ENCODE peak calls at places on chromosomes 16 and 17, in four cellular contexts. N is upper lobe of left lung, R is IMR-90, M is breast epithelium. E is an unnamed sample.

GRCh38 chr16:69936751-69937211 is 14.4 kb upstream of the CLEC18A start:
- DNase-seq in N (no peak), R (no peak), M (no peak), E (no peak)

GRCh38 chr16:30494709-30495108 is 22.2 kb downstream of the ITGAL start:
- DNase-seq in N (no peak), R (no peak), M (no peak), E (no peak)

GRCh38 chr17:36183001-36183810 is 6.8 kb upstream of the TBC1D3B start:
- DNase-seq in N (peak; percentile 86), R (peak; percentile 54), M (peak; percentile 68), E (peak; percentile 88)

GRCh38 chr17:30243568-30243967 is 8.1 kb upstream of the SLC6A4 start:
- DNase-seq in N (no peak), R (no peak), M (no peak), E (no peak)

GRCh38 chr17:1574697-1575471 is 12.3 kb upstream of the PITPNA start:
- DNase-seq in N (no peak), R (no peak), M (no peak), E (no peak)

GRCh38 chr16:73006021-73006420 is 41.9 kb downstream of the ZFHX3 start:
- DNase-seq in N (no peak), R (no peak), M (no peak), E (no peak)

GRCh38 chr17:76593964-76594363 is 8.3 kb upstream of the ST6GALNAC2 start:
- DNase-seq in N (no peak), R (no peak), M (no peak), E (no peak)

GRCh38 chr17:55420776-55421178 is 858 bp downstream of the MMD start:
- DNase-seq in N (peak; percentile 47), R (no peak), M (no peak), E (peak; percentile 92)

GRCh38 chr17:14337596-14338079 is 36.8 kb downstream of the HS3ST3B1 start:
- DNase-seq in N (no peak), R (no peak), M (no peak), E (no peak)

GRCh38 chr16:54197758-54198157 is 88.8 kb downstream of the IRX3 start:
- DNase-seq in N (no peak), R (no peak), M (no peak), E (no peak)

GRCh38 chr17:82219083-82219482 is 6.4 kb upstream of the CCDC57 start:
- DNase-seq in N (no peak), R (no peak), M (no peak), E (no peak)

GRCh38 chr17:80855968-80856862 is 135.4 kb upstream of the CHMP6 start:
- DNase-seq in N (peak; percentile 80), R (peak; percentile 100), M (peak; percentile 70), E (peak; percentile 57)

GRCh38 chr17:56821847-56822534 is 11.7 kb downstream of the C17orf67 start:
- DNase-seq in N (no peak), R (no peak), M (no peak), E (no peak)

GRCh38 chr17:74981979-74982662 is 5.3 kb upstream of the CDR2L start:
- DNase-seq in N (peak; percentile 84), R (peak; percentile 23), M (peak; percentile 60), E (peak; percentile 94)

GRCh38 chr16:85301171-85301690 is 189.0 kb upstream of the CIBAR2 start:
- DNase-seq in N (peak; percentile 35), R (no peak), M (no peak), E (no peak)

GRCh38 chr17:61324540-61324868 is 75.1 kb upstream of the TBX2 start:
- DNase-seq in N (no peak), R (peak; percentile 82), M (no peak), E (no peak)

GRCh38 chr16:23026777-23027362 is 122.4 kb downstream of the USP31 start:
- DNase-seq in N (no peak), R (peak; percentile 25), M (no peak), E (no peak)

GRCh38 chr16:84324439-84325262 is 30.0 kb downstream of the WFDC1 start:
- DNase-seq in N (no peak), R (peak; percentile 35), M (no peak), E (no peak)

GRCh38 chr17:4840893-4841242 is 7.7 kb downstream of the MINK1 start:
- DNase-seq in N (no peak), R (no peak), M (no peak), E (no peak)

GRCh38 chr16:6016530-6017184 is 919.1 kb upstream of the EEF2KMT start:
- DNase-seq in N (no peak), R (no peak), M (no peak), E (no peak)

GRCh38 chr16:19850131-19850817 is 34.4 kb downstream of the GPRC5B start:
- DNase-seq in N (no peak), R (no peak), M (no peak), E (no peak)

GRCh38 chr17:6668727-6669425 is 17.3 kb downstream of the C17orf100 start:
- DNase-seq in N (no peak), R (no peak), M (no peak), E (no peak)

GRCh38 chr16:74275031-74275636 is 21.5 kb upstream of the PSMD7 start:
- DNase-seq in N (no peak), R (peak; percentile 28), M (no peak), E (no peak)

GRCh38 chr17:69192754-69193153 is 35.9 kb downstream of the ABCA10 start:
- DNase-seq in N (no peak), R (no peak), M (no peak), E (no peak)

GRCh38 chr16:75997606-75998005 is 271.3 kb upstream of the CPHXL start:
- DNase-seq in N (no peak), R (no peak), M (no peak), E (no peak)

GRCh38 chr16:2950773-2951172 is 13.3 kb upstream of the KREMEN2 start:
- DNase-seq in N (no peak), R (no peak), M (no peak), E (no peak)

GRCh38 chr17:64457156-64457555 is 8.2 kb downstream of the MILR1 start:
- DNase-seq in N (no peak), R (peak; percentile 66), M (no peak), E (no peak)

GRCh38 chr17:50986989-50987660 is 121.0 kb upstream of the TOB1 start:
- DNase-seq in N (no peak), R (peak; percentile 79), M (no peak), E (no peak)

GRCh38 chr17:74032222-74032621 is 171.3 kb upstream of the RPL38 start:
- DNase-seq in N (no peak), R (no peak), M (no peak), E (no peak)

GRCh38 chr16:10525214-10525825 is 55.1 kb downstream of the EMP2 start:
- DNase-seq in N (no peak), R (no peak), M (no peak), E (no peak)

GRCh38 chr17:39402890-39403605 is 1.6 kb upstream of the FBXL20 start:
- DNase-seq in N (no peak), R (no peak), M (no peak), E (no peak)

GRCh38 chr17:39401412-39402278 is at the start of gene FBXL20:
- DNase-seq in N (peak; percentile 94), R (peak; percentile 84), M (peak; percentile 91), E (peak; percentile 98)

GRCh38 chr17:39400547-39401411 is 647 bp downstream of the FBXL20 start:
- DNase-seq in N (peak; percentile 26), R (no peak), M (no peak), E (peak; percentile 88)

GRCh38 chr17:39402279-39402889 is 958 bp upstream of the FBXL20 start:
- DNase-seq in N (peak; percentile 97), R (peak; percentile 94), M (peak; percentile 87), E (peak; percentile 97)

GRCh38 chr17:39399792-39400191 is 1.6 kb downstream of the FBXL20 start:
- DNase-seq in N (no peak), R (no peak), M (no peak), E (no peak)
- H3K4me3 ChIP-seq in N (peak overlapping the region; percentile 99), R (peak overlapping the region; percentile 100), M (peak overlapping the region; percentile 98), E (no peak overlapping the region)

GRCh38 chr16:4006441-4006989 is 109.7 kb downstream of the ADCY9 start:
- DNase-seq in N (no peak), R (peak; percentile 30), M (no peak), E (no peak)
- TF ChIP-seq POLR2A in N (no peak), R (no peak), M (no peak), E (no peak)

GRCh38 chr17:22470411-22471175 is 778.3 kb downstream of the KCNJ18 start:
- DNase-seq in N (no peak), R (no peak), M (no peak), E (no peak)

GRCh38 chr17:22467720-22468119 is 775.4 kb downstream of the KCNJ18 start:
- DNase-seq in N (no peak), R (no peak), M (no peak), E (peak; percentile 48)

GRCh38 chr17:22469101-22469880 is 777.0 kb downstream of the KCNJ18 start:
- DNase-seq in N (no peak), R (no peak), M (no peak), E (peak; percentile 53)

GRCh38 chr17:22464041-22464440 is 771.7 kb downstream of the KCNJ18 start:
- DNase-seq in N (no peak), R (no peak), M (no peak), E (peak; percentile 6)

GRCh38 chr17:22469941-22470340 is 777.6 kb downstream of the KCNJ18 start:
- DNase-seq in N (no peak), R (no peak), M (no peak), E (no peak)
- H3K4me3 ChIP-seq in N (no peak overlapping the region), R (no peak overlapping the region), M (no peak overlapping the region), E (no peak overlapping the region)

DNA sequence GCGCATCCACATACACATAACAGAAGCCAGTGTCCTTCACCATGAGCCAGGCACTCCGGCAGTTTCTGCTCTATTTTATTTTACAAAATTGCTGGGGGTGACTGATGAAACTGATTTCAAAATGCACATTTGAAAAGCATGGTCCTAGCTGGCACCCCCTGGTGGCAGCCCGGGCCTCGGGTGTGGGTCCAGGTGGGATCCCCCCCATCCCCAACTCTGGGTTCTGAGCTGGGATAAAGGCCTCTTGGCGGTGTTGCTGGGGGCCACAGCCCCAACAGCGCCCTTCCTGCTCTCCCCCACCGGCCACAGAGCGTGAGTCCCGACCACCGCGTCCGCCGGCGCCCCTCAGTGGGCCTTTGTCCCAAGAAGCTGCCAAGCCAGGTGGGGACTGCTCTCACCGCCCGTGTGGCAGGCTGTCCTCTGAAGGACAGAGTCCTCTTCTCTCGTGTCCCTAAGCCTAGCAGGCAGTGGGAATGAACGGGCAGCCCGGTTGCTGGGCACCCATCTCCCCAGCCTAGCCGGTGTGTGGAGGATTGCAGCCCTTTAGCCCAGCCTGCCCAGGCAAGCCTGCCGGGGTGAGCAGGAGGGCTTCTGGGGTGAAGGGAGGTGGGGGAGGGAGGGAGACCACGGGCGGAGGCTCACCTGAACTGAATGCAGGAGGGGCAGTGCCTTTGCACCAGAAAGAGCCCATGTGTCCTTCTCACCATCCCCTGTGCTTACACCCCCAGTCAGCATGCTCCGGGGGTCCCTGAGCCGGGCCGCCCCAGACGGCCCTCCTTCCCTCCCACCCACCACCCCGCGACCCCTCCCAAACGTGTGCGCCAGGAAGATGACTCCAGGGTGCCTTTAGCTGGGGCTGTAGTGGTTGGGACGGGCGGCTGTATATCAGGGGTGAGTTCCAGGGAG is 898 bp downstream of the SNAI3 start:
- DNase-seq in N (no peak), R (peak; percentile 67), M (no peak), E (peak; percentile 85)
- TF ChIP-seq POLR2A in N (no peak), R (no peak), M (no peak), E (no peak)

DNA sequence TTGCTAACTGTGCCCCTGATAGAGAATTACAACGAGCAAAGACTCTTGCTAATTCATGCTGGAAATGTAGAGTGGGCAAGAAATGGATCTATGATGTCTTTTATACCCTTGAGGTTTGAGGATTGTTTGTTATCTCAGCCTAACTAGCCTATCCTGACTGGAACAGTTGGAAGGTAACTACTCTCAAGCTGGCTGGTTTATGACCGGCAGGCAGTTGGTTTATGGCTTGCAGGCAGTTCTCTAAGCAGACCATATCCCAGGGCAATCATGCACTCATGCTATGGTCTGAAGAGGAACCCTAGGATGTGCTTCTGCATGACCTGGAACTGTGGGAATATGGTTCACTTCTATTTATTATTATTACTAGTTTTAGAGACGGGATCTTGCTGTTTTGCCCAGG is 49.1 kb downstream of the LYRM1 start:
- DNase-seq in N (no peak), R (no peak), M (no peak), E (no peak)
- H3K4me3 ChIP-seq in N (no peak overlapping the region), R (no peak overlapping the region), M (no peak overlapping the region), E (no peak overlapping the region)

E was measured in lower leg skin.